ENCODE peak calls at places on chromosomes 12 and 14, in nine cellular contexts. P is choroid plexus epithelial cell; Q is MM.1S; E is activated CD8-positive, alpha-beta memory T cell treated with anti-CD3 and anti-CD28 coated beads, Interleukin-2, amount 50 U/mL, for 48 hours; O is ELR; U is stromal cell of bone marrow; X is stimulated activated CD8-positive, alpha-beta memory T cell treated with anti-CD3 and anti-CD28 coated beads, Interleukin-15, amount 100 ng/mL, for 24 hours; N is kidney epithelial cell; Y is T-helper 2 cell. B is an unnamed sample.

GRCh38 chr12:98903875-98904274 is 258.8 kb downstream of the APAF1 start:
- DNase-seq in P (no peak), Q (no peak), E (no peak), O (no peak), U (no peak), X (no peak), N (no peak), Y (no peak), B (no peak)

GRCh38 chr12:122226366-122227222 is 742 bp upstream of the DIABLO start:
- DNase-seq in P (no peak), Q (no peak), E (no peak), O (no peak), U (no peak), X (no peak), N (no peak), Y (no peak), B (peak)

GRCh38 chr12:46664771-46665287 is 161.0 kb downstream of the SLC38A4 start:
- DNase-seq in P (peak), Q (peak), E (no peak), O (peak), U (peak), X (no peak), N (peak), Y (peak), B (no peak)

GRCh38 chr14:95547626-95548327 is 12.9 kb downstream of the GLRX5 start:
- DNase-seq in P (peak), Q (no peak), E (no peak), O (peak), U (no peak), X (no peak), N (peak), Y (no peak), B (no peak)

GRCh38 chr14:104422301-104423223 is 157.0 kb upstream of the C14orf180 start:
- DNase-seq in P (no peak), Q (no peak), E (peak), O (no peak), U (no peak), X (no peak), N (no peak), Y (no peak), B (peak)

GRCh38 chr14:44961151-44961729 is 507 bp downstream of the KLHL28 start:
- DNase-seq in P (peak), Q (peak), E (peak), O (peak), U (peak), X (no peak), N (no peak), Y (peak), B (peak)

GRCh38 chr14:105489607-105490317 is 1.3 kb upstream of the TEDC1 start:
- DNase-seq in P (peak), Q (peak), E (peak), O (peak), U (no peak), X (peak), N (peak), Y (peak), B (peak)

GRCh38 chr14:67269338-67270060 is 28.3 kb downstream of the PALS1 start:
- DNase-seq in P (peak), Q (no peak), E (no peak), O (peak), U (peak), X (no peak), N (peak), Y (no peak), B (no peak)

GRCh38 chr12:40312982-40313576 is 88.3 kb downstream of the LRRK2 start:
- DNase-seq in P (peak), Q (peak), E (no peak), O (peak), U (no peak), X (no peak), N (no peak), Y (no peak), B (no peak)

GRCh38 chr12:33357181-33357580 is 82.4 kb downstream of the SYT10 start:
- DNase-seq in P (no peak), Q (no peak), E (no peak), O (no peak), U (no peak), X (no peak), N (no peak), Y (no peak), B (no peak)

GRCh38 chr14:37590096-37590809 is 4.8 kb downstream of the FOXA1 start:
- DNase-seq in P (no peak), Q (no peak), E (no peak), O (no peak), U (no peak), X (no peak), N (no peak), Y (no peak), B (no peak)

GRCh38 chr12:63787306-63787705 is 7.6 kb downstream of the RXYLT1 start:
- DNase-seq in P (no peak), Q (no peak), E (no peak), O (peak), U (no peak), X (no peak), N (no peak), Y (no peak), B (no peak)

GRCh38 chr14:59698793-59699192 is 122.2 kb upstream of the CCDC175 start:
- DNase-seq in P (peak), Q (no peak), E (no peak), O (peak), U (no peak), X (no peak), N (no peak), Y (no peak), B (no peak)

GRCh38 chr12:26239508-26240328 is 44.3 kb downstream of the SSPN start:
- DNase-seq in P (peak), Q (no peak), E (no peak), O (peak), U (peak), X (no peak), N (peak), Y (no peak), B (no peak)

GRCh38 chr12:59649203-59649602 is 53.4 kb downstream of the SLC16A7 start:
- DNase-seq in P (no peak), Q (no peak), E (no peak), O (no peak), U (no peak), X (no peak), N (no peak), Y (no peak), B (no peak)

GRCh38 chr12:47038270-47038748 is 41.1 kb upstream of the PCED1B start:
- DNase-seq in P (peak), Q (no peak), E (no peak), O (no peak), U (no peak), X (no peak), N (peak), Y (no peak), B (no peak)

GRCh38 chr12:57568838-57569237 is 19.0 kb downstream of the KIF5A start:
- DNase-seq in P (no peak), Q (no peak), E (no peak), O (no peak), U (no peak), X (no peak), N (no peak), Y (no peak), B (no peak)

GRCh38 chr12:25585021-25585523 is 32.0 kb upstream of the LMNTD1 start:
- DNase-seq in P (peak), Q (no peak), E (no peak), O (no peak), U (peak), X (no peak), N (no peak), Y (no peak), B (no peak)

GRCh38 chr14:75440733-75441474 is 13.1 kb downstream of the JDP2 start:
- DNase-seq in P (peak), Q (no peak), E (no peak), O (no peak), U (peak), X (no peak), N (no peak), Y (no peak), B (no peak)

GRCh38 chr12:75613981-75614380 is 102.6 kb upstream of the KRR1 start:
- DNase-seq in P (no peak), Q (no peak), E (no peak), O (no peak), U (no peak), X (no peak), N (no peak), Y (no peak), B (no peak)

GRCh38 chr14:102221026-102221425 is 81.3 kb downstream of the WDR20 start:
- DNase-seq in P (no peak), Q (no peak), E (no peak), O (peak), U (no peak), X (no peak), N (no peak), Y (no peak), B (no peak)

GRCh38 chr12:39990122-39991101 is 115.5 kb downstream of the SLC2A13 start:
- DNase-seq in P (peak), Q (peak), E (peak), O (peak), U (no peak), X (peak), N (no peak), Y (peak), B (peak)

GRCh38 chr12:52054838-52055741 is 3.8 kb downstream of the NR4A1 start:
- DNase-seq in P (no peak), Q (no peak), E (no peak), O (no peak), U (no peak), X (no peak), N (no peak), Y (no peak), B (no peak)

GRCh38 chr12:110100315-110100970 is 23.7 kb upstream of the IFT81 start:
- DNase-seq in P (peak), Q (peak), E (peak), O (peak), U (peak), X (peak), N (no peak), Y (peak), B (peak)

GRCh38 chr12:64099430-64099829 is 122.7 kb downstream of the KICS2 start:
- DNase-seq in P (peak), Q (no peak), E (no peak), O (peak), U (peak), X (no peak), N (peak), Y (no peak), B (no peak)

GRCh38 chr14:39431416-39432178 is 636 bp downstream of the FBXO33 start:
- DNase-seq in P (peak), Q (peak), E (peak), O (peak), U (no peak), X (peak), N (no peak), Y (peak), B (peak)

GRCh38 chr12:130924946-130925345 is 28.8 kb upstream of the ADGRD1 start:
- DNase-seq in P (no peak), Q (no peak), E (no peak), O (no peak), U (no peak), X (no peak), N (no peak), Y (no peak), B (no peak)

GRCh38 chr14:87139299-87139698 is 853.7 kb downstream of the GALC start:
- DNase-seq in P (no peak), Q (no peak), E (no peak), O (no peak), U (no peak), X (no peak), N (no peak), Y (no peak), B (no peak)

GRCh38 chr12:64016521-64016920 is 172.0 kb downstream of the SRGAP1 start:
- DNase-seq in P (no peak), Q (no peak), E (no peak), O (no peak), U (no peak), X (no peak), N (no peak), Y (no peak), B (no peak)

GRCh38 chr12:51218607-51219161 is 822 bp upstream of the POU6F1 start:
- DNase-seq in P (no peak), Q (no peak), E (no peak), O (peak), U (no peak), X (no peak), N (no peak), Y (no peak), B (no peak)

GRCh38 chr12:54997914-54998507 is 13.4 kb upstream of the TESPA1 start:
- DNase-seq in P (no peak), Q (no peak), E (no peak), O (no peak), U (no peak), X (no peak), N (no peak), Y (no peak), B (no peak)

GRCh38 chr12:116384629-116385485 is 107.4 kb upstream of the MED13L start:
- DNase-seq in P (peak), Q (no peak), E (no peak), O (peak), U (peak), X (no peak), N (no peak), Y (peak), B (no peak)

GRCh38 chr12:68063900-68064590 is 74.8 kb downstream of the IFNG-AS1 start:
- DNase-seq in P (no peak), Q (no peak), E (no peak), O (no peak), U (no peak), X (no peak), N (no peak), Y (no peak), B (no peak)

B was measured in D341Med.